ENCODE peak calls at places on chromosome 4, in six cellular contexts. A is GM23338; W is Right ventricle myocardium superior; G is natural killer cell; F is CD4-positive, alpha-beta T cell; X is heart right ventricle. R is an unnamed sample.

GRCh38 chr4:879730-880079 is 52.4 kb downstream of the GAK start:
- ATAC-seq in A (no peak), W (no peak), G (peak), F (peak), X (no peak), R (no peak)

GRCh38 chr4:18291313-18291712 is 269.8 kb upstream of the LCORL start:
- ATAC-seq in A (peak), W (no peak), G (no peak), F (no peak), X (no peak), R (no peak)

GRCh38 chr4:181301735-181302380 is 941.3 kb upstream of the TENM3 start:
- ATAC-seq in A (peak), W (peak), G (no peak), F (no peak), X (peak), R (peak)

GRCh38 chr4:104205116-104205515 is 289.6 kb downstream of the CXXC4 start:
- ATAC-seq in A (no peak), W (no peak), G (no peak), F (no peak), X (no peak), R (no peak)

GRCh38 chr4:145161549-145161948 is 18.8 kb downstream of the OTUD4 start:
- ATAC-seq in A (no peak), W (no peak), G (no peak), F (no peak), X (no peak), R (no peak)

GRCh38 chr4:97123573-97123972 is 1019.7 kb downstream of the STPG2 start:
- ATAC-seq in A (no peak), W (no peak), G (no peak), F (no peak), X (no peak), R (no peak)

GRCh38 chr4:1843852-1844251 is 12.1 kb downstream of the LETM1 start:
- ATAC-seq in A (no peak), W (peak), G (no peak), F (no peak), X (peak), R (no peak)

GRCh38 chr4:10075953-10076391 is 40.6 kb downstream of the WDR1 start:
- ATAC-seq in A (no peak), W (no peak), G (no peak), F (no peak), X (peak), R (no peak)

GRCh38 chr4:112418092-112418491 is 97.9 kb downstream of the NEUROG2 start:
- ATAC-seq in A (peak), W (no peak), G (no peak), F (no peak), X (no peak), R (no peak)

GRCh38 chr4:139682309-139683210 is 16.9 kb downstream of the MGST2 start:
- ATAC-seq in A (no peak), W (peak), G (no peak), F (no peak), X (peak), R (peak)

GRCh38 chr4:140286503-140286902 is 86.9 kb upstream of the SCOC start:
- ATAC-seq in A (no peak), W (no peak), G (no peak), F (no peak), X (no peak), R (no peak)

GRCh38 chr4:60042231-60042652 is 1157.9 kb upstream of the ADGRL3 start:
- ATAC-seq in A (no peak), W (no peak), G (no peak), F (no peak), X (no peak), R (no peak)

GRCh38 chr4:185549095-185549494 is 13.8 kb upstream of the PDLIM3 start:
- ATAC-seq in A (no peak), W (no peak), G (no peak), F (no peak), X (no peak), R (no peak)

GRCh38 chr4:42824278-42824977 is 68.1 kb upstream of the GRXCR1 start:
- ATAC-seq in A (no peak), W (no peak), G (no peak), F (no peak), X (no peak), R (no peak)

GRCh38 chr4:15234101-15234500 is 193.7 kb upstream of the C1QTNF7 start:
- ATAC-seq in A (no peak), W (peak), G (no peak), F (no peak), X (peak), R (peak)

GRCh38 chr4:76515975-76516853 is 81.2 kb downstream of the SHROOM3 start:
- ATAC-seq in A (no peak), W (no peak), G (no peak), F (no peak), X (no peak), R (no peak)

GRCh38 chr4:184598753-184599491 is 50.3 kb downstream of the CASP3 start:
- ATAC-seq in A (no peak), W (peak), G (no peak), F (no peak), X (peak), R (no peak)

GRCh38 chr4:102036016-102036415 is 245.5 kb downstream of the BANK1 start:
- ATAC-seq in A (no peak), W (no peak), G (no peak), F (no peak), X (no peak), R (no peak)

GRCh38 chr4:53767503-53767902 is 176.2 kb upstream of the LNX1 start:
- ATAC-seq in A (no peak), W (no peak), G (no peak), F (no peak), X (no peak), R (no peak)

GRCh38 chr4:125741825-125742452 is 427.2 kb downstream of the FAT4 start:
- ATAC-seq in A (peak), W (peak), G (no peak), F (no peak), X (no peak), R (no peak)

GRCh38 chr4:20421586-20421985 is 169.9 kb downstream of the SLIT2 start:
- ATAC-seq in A (no peak), W (no peak), G (no peak), F (no peak), X (no peak), R (no peak)

R was measured in esophagus mucosa.